ENCODE peak calls at places on chromosomes 16 and 17, in four cellular contexts. W is H1, D is K562, S is GM12878. K is an unnamed sample.

GRCh38 chr16:71338193-71338592 is 20.3 kb upstream of the CALB2 start:
- DNase-seq in W (no peak), D (no peak), S (no peak), K (peak)

GRCh38 chr17:39688945-39689344 is 1.1 kb upstream of the PGAP3 start:
- DNase-seq in W (peak), D (no peak), S (no peak), K (no peak)

GRCh38 chr17:35763767-35764122 is 3.1 kb downstream of the C17orf50 start:
- DNase-seq in W (no peak), D (no peak), S (no peak), K (no peak)

GRCh38 chr16:17571499-17572093 is 100.8 kb upstream of the XYLT1 start:
- DNase-seq in W (no peak), D (no peak), S (no peak), K (no peak)

GRCh38 chr16:10126686-10127085 is 55.5 kb downstream of the GRIN2A start:
- DNase-seq in W (no peak), D (no peak), S (no peak), K (no peak)

GRCh38 chr17:74566132-74566753 is 1.1 kb downstream of the CD300H start:
- DNase-seq in W (peak), D (peak), S (no peak), K (peak)

GRCh38 chr17:57553991-57554825 is 190.9 kb downstream of the CCDC182 start:
- DNase-seq in W (no peak), D (peak), S (no peak), K (no peak)

GRCh38 chr17:43845772-43846171 is 1.2 kb upstream of the CD300LG start:
- DNase-seq in W (no peak), D (no peak), S (no peak), K (no peak)

GRCh38 chr17:58312021-58312630 is 16.5 kb downstream of the TSPOAP1 start:
- DNase-seq in W (peak), D (no peak), S (no peak), K (no peak)

GRCh38 chr17:35765086-35765710 is 4.5 kb downstream of the C17orf50 start:
- DNase-seq in W (no peak), D (no peak), S (no peak), K (no peak)

GRCh38 chr17:73785466-73785865 is 141.2 kb upstream of the SDK2 start:
- DNase-seq in W (no peak), D (no peak), S (no peak), K (no peak)

GRCh38 chr16:85029413-85029794 is 1.8 kb downstream of the KIAA0513 start:
- DNase-seq in W (no peak), D (peak), S (peak), K (no peak)

GRCh38 chr16:72434159-72434558 is 262.2 kb upstream of the PMFBP1 start:
- DNase-seq in W (no peak), D (no peak), S (no peak), K (no peak)

GRCh38 chr16:24980077-24980793 is 34.9 kb downstream of the ARHGAP17 start:
- DNase-seq in W (no peak), D (no peak), S (peak), K (no peak)

GRCh38 chr16:58317608-58318152 is 22.9 kb upstream of the PRSS54 start:
- DNase-seq in W (no peak), D (no peak), S (no peak), K (no peak)

GRCh38 chr16:90032664-90033346 is 13.5 kb upstream of the DBNDD1 start:
- DNase-seq in W (no peak), D (no peak), S (no peak), K (no peak)

GRCh38 chr17:35185849-35186248 is 8.3 kb downstream of the SLC35G3 start:
- DNase-seq in W (no peak), D (no peak), S (peak), K (no peak)

GRCh38 chr16:31072540-31073072 is 1.4 kb downstream of the ZNF668 start:
- DNase-seq in W (no peak), D (peak), S (no peak), K (peak)

GRCh38 chr16:29148867-29149272 is 164.0 kb downstream of the LAT start:
- DNase-seq in W (no peak), D (no peak), S (no peak), K (no peak)

GRCh38 chr17:21378553-21378952 is 2.4 kb downstream of the KCNJ12 start:
- DNase-seq in W (peak), D (no peak), S (no peak), K (no peak)

GRCh38 chr16:78278047-78278446 is 178.6 kb downstream of the WWOX start:
- DNase-seq in W (no peak), D (no peak), S (no peak), K (no peak)

GRCh38 chr16:9521749-9522370 is 430.4 kb downstream of the HAPSTR1 start:
- DNase-seq in W (no peak), D (no peak), S (no peak), K (peak)

GRCh38 chr17:15782809-15783208 is 50.7 kb downstream of the TBC1D26 start:
- DNase-seq in W (no peak), D (no peak), S (no peak), K (no peak)

GRCh38 chr16:66904428-66904845 is 14.2 kb downstream of the CDH16 start:
- DNase-seq in W (no peak), D (no peak), S (no peak), K (no peak)

GRCh38 chr17:50841949-50842354 is 6.6 kb downstream of the WFIKKN2 start:
- DNase-seq in W (peak), D (peak), S (no peak), K (peak)

GRCh38 chr17:82227629-82228277 is 1.1 kb upstream of the SLC16A3 start:
- DNase-seq in W (no peak), D (no peak), S (no peak), K (no peak)

GRCh38 chr17:67568961-67569360 is 148.8 kb upstream of the NOL11 start:
- DNase-seq in W (no peak), D (no peak), S (no peak), K (no peak)

GRCh38 chr17:73197141-73197540 is 4.3 kb downstream of the COG1 start:
- DNase-seq in W (no peak), D (no peak), S (no peak), K (no peak)

GRCh38 chr17:9577402-9577709 is 914 bp downstream of the CFAP52 start:
- DNase-seq in W (no peak), D (no peak), S (no peak), K (no peak)

GRCh38 chr17:22703786-22704441 is 1011.6 kb downstream of the KCNJ18 start:
- DNase-seq in W (no peak), D (peak), S (no peak), K (no peak)

GRCh38 chr16:2386990-2387389 is 42.3 kb upstream of the CCNF start:
- DNase-seq in W (peak), D (no peak), S (no peak), K (peak)

GRCh38 chr16:8855051-8855786 is 13.6 kb downstream of the CARHSP1 start:
- DNase-seq in W (peak), D (peak), S (no peak), K (no peak)

GRCh38 chr17:679491-679890 is 35.1 kb downstream of the VPS53 start:
- DNase-seq in W (no peak), D (no peak), S (no peak), K (no peak)

GRCh38 chr17:50221500-50222480 is 20.4 kb upstream of the COL1A1 start:
- DNase-seq in W (no peak), D (no peak), S (no peak), K (no peak)

GRCh38 chr17:60640503-60640902 is 37.1 kb upstream of the BCAS3 start:
- DNase-seq in W (no peak), D (no peak), S (no peak), K (peak)

GRCh38 chr17:66964930-66965800 is 658 bp downstream of the CACNG4 start:
- DNase-seq in W (peak), D (peak), S (no peak), K (no peak)

GRCh38 chr16:22400899-22401298 is 26.5 kb upstream of the CDR2 start:
- DNase-seq in W (peak), D (no peak), S (no peak), K (no peak)

GRCh38 chr16:79931721-79932120 is 331.2 kb upstream of the MAF start:
- DNase-seq in W (no peak), D (no peak), S (no peak), K (no peak)

GRCh38 chr16:79929260-79929977 is 328.9 kb upstream of the MAF start:
- DNase-seq in W (no peak), D (no peak), S (no peak), K (no peak)

GRCh38 chr16:79933586-79933985 is 333.0 kb upstream of the MAF start:
- DNase-seq in W (no peak), D (no peak), S (no peak), K (no peak)

GRCh38 chr16:79928142-79928735 is 327.7 kb upstream of the MAF start:
- DNase-seq in W (no peak), D (no peak), S (no peak), K (no peak)

DNA sequence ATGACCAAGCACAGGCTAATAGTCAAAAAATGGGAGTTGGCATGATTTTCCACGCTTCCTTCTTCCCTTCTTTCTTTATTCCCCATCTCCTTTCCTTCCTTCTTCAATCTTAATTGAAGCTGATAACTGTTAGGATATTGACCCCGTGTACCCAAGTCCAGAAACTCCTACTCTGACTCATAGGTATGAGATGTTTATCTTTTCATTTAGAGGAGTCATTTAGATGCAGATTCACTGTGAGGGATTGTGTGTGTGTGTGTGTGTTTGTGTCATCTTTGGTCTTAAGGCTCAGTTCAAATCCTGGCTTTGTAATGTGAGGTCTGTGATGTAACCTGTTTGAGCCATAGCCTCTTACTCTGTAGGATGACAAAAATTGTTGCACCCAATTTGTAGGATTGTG is 332.0 kb upstream of the MAF start:
- DNase-seq in W (no peak), D (no peak), S (no peak), K (no peak)
- TF ChIP-seq BRCA1 in W (no peak), D (no peak), S (no peak), K (no peak)

DNA sequence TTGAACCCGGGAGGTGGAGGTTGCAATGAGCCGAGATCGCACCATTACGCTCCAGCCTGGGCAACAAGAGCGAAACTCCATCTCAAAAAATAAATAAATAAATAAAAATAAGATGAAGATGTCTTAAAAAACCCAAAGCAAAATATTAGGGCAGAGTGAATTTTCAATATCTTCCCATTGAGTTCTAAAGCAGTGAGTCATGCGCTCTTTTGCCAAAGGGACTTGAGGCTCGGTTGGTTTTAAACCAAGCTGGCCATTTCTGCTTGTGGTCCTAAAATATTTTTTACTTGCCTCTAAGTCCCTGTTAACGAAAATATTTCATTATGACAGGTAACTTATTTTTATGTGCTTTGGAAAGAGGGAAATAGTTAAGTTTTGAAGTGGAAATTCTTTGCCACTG is 4.7 kb downstream of the PAFAH1B1 start:
- DNase-seq in W (no peak), D (no peak), S (no peak), K (no peak)
- TF ChIP-seq BRCA1 in W (no peak), D (no peak), S (no peak), K (no peak)

GRCh38 chr17:28370035-28370743 is at the start of gene VTN:
- DNase-seq in W (no peak), D (peak), S (no peak), K (peak)
- TF ChIP-seq BRCA1 in W (no peak), D (no peak), S (no peak), K (peak)

DNA sequence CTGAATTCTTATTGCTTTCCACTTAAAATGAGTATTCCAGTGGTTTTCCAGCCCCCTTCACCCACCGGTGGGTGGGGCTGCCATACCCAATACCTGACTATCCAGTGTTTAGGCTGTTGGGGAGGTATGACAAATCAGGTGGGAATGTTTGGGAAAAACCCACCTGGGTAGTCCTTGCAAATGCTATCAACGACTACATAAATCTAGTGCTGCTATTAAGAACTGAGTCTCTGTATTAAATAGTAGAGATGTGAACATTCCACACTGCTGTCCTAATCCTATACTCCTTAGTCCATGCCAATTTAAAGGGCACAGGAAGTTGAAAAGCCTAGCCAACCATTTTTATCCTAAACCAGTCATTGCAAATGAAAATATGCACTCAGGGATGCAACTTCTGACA is 126.6 kb downstream of the AXIN2 start:
- DNase-seq in W (no peak), D (no peak), S (no peak), K (no peak)
- TF ChIP-seq BRCA1 in W (no peak), D (no peak), S (no peak), K (no peak)

GRCh38 chr17:49000943-49001342 is 3.8 kb downstream of the IGF2BP1 start:
- DNase-seq in W (no peak), D (no peak), S (no peak), K (no peak)
- TF ChIP-seq BRCA1 in W (no peak), D (no peak), S (no peak), K (no peak)

DNA sequence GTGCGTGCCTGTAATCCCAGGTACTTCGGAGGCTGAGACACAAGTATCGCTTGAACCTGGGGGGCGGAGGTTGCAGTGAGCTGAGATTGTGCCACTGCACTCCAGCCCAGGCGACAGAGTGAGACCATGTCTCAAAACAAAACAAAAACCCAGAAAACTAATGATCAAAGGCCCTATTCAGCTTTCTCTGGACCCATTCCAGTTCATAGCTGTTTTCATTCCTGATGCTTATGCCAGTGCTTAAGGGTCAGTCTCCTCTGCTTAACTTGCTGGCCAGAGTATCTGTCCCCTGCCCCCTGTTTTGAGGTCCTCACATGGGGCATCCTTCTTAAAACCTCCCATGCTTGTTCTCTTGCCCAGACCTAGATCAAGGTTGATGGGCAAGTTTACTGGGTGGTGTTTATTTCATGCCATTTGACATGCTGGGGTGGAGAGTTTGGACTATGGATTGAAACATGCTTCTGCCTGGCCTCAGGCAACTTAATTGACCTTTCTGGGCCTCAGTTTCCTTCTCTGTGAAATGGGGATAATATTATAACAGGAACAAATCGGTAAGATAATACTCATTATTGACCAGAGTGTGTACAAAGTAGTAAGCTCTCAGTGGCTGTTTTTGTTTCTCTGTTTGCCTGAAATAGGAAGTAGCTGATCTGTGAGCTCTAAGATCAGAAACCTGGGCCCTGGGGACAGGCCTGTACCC is 369.8 kb downstream of the CPPED1 start:
- DNase-seq in W (no peak), D (no peak), S (no peak), K (peak)
- TF ChIP-seq BRCA1 in W (no peak), D (no peak), S (no peak), K (no peak)

GRCh38 chr17:2905697-2906595 is 109.7 kb downstream of the RAP1GAP2 start:
- DNase-seq in W (no peak), D (no peak), S (no peak), K (no peak)

GRCh38 chr17:2903193-2903974 is 107.1 kb downstream of the RAP1GAP2 start:
- DNase-seq in W (no peak), D (no peak), S (no peak), K (peak)

GRCh38 chr17:2906907-2907306 is 110.7 kb downstream of the RAP1GAP2 start:
- DNase-seq in W (no peak), D (peak), S (no peak), K (no peak)

GRCh38 chr17:2904135-2904534 is 107.9 kb downstream of the RAP1GAP2 start:
- DNase-seq in W (no peak), D (no peak), S (no peak), K (no peak)

GRCh38 chr17:2905269-2905668 is 109.0 kb downstream of the RAP1GAP2 start:
- DNase-seq in W (no peak), D (no peak), S (no peak), K (no peak)
- TF ChIP-seq BRCA1 in W (no peak), D (no peak), S (no peak), K (no peak)

DNA sequence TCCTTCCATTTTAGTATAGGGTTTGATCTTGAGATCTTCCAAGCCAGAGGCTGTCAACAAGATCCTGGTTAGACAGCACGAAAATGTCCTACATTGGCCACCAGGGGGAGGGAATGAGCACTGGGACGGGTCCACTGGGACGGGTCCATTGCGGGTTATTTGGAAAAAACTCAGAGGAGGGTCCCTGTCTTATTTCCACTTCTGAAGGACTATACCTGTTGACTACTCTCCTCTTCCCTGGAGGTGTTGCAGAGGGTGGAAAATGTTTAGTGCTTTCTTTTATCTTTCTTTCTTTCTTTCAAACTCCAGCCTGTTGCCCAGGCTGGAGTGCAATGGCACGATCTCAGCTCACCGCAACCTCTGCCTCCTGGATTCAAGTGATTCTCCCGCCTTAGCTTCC is 2.5 kb downstream of the TTLL6 start:
- DNase-seq in W (peak), D (peak), S (no peak), K (peak)
- TF ChIP-seq BRCA1 in W (no peak), D (no peak), S (no peak), K (no peak)